ENCODE peak calls at places on chromosomes 12 and 14, in seven cellular contexts. One of them, this sample, is unnamed.
A peak's percentile ranks its signal among the peaks of the same experiment; 100 is the strongest.

GRCh38 chr12:54300732-54301427 is at the start of gene NFE2:
- DNase-seq in AG08396: peak; percentile 69
- DNase-seq in EH: peak; percentile 88
- DNase-seq in GM18507: no peak
- DNase-seq in activated CD4-positive, CD25-positive, alpha-beta regulatory T cell: no peak
- DNase-seq in heart right ventricle: no peak
- DNase-seq in RPMI7951: peak; percentile 79
- DNase-seq in this sample: peak; percentile 41

GRCh38 chr14:29236401-29236800 is 469.8 kb downstream of the FOXG1 start:
- DNase-seq in AG08396: no peak
- DNase-seq in EH: peak; percentile 14
- DNase-seq in GM18507: no peak
- DNase-seq in activated CD4-positive, CD25-positive, alpha-beta regulatory T cell: no peak
- DNase-seq in heart right ventricle: no peak
- DNase-seq in RPMI7951: no peak
- DNase-seq in this sample: no peak

GRCh38 chr12:14495326-14495725 is 72.4 kb downstream of the PLBD1 start:
- DNase-seq in AG08396: no peak
- DNase-seq in EH: no peak
- DNase-seq in GM18507: no peak
- DNase-seq in activated CD4-positive, CD25-positive, alpha-beta regulatory T cell: no peak
- DNase-seq in heart right ventricle: no peak
- DNase-seq in RPMI7951: no peak
- DNase-seq in this sample: no peak

GRCh38 chr14:75910048-75910447 is 71.7 kb downstream of the TGFB3 start:
- DNase-seq in AG08396: no peak
- DNase-seq in EH: no peak
- DNase-seq in GM18507: no peak
- DNase-seq in activated CD4-positive, CD25-positive, alpha-beta regulatory T cell: no peak
- DNase-seq in heart right ventricle: no peak
- DNase-seq in RPMI7951: no peak
- DNase-seq in this sample: no peak

GRCh38 chr12:88816201-88816600 is 235.9 kb upstream of the KITLG start:
- DNase-seq in AG08396: no peak
- DNase-seq in EH: peak; percentile 64
- DNase-seq in GM18507: no peak
- DNase-seq in activated CD4-positive, CD25-positive, alpha-beta regulatory T cell: no peak
- DNase-seq in heart right ventricle: no peak
- DNase-seq in RPMI7951: no peak
- DNase-seq in this sample: no peak

GRCh38 chr12:42660968-42661937 is 71.7 kb upstream of the PRICKLE1 start:
- DNase-seq in AG08396: no peak
- DNase-seq in EH: no peak
- DNase-seq in GM18507: no peak
- DNase-seq in activated CD4-positive, CD25-positive, alpha-beta regulatory T cell: no peak
- DNase-seq in heart right ventricle: no peak
- DNase-seq in RPMI7951: peak; percentile 13
- DNase-seq in this sample: no peak

GRCh38 chr12:62891805-62892549 is 43.0 kb downstream of the PPM1H start:
- DNase-seq in AG08396: no peak
- DNase-seq in EH: peak; percentile 25
- DNase-seq in GM18507: no peak
- DNase-seq in activated CD4-positive, CD25-positive, alpha-beta regulatory T cell: no peak
- DNase-seq in heart right ventricle: no peak
- DNase-seq in RPMI7951: no peak
- DNase-seq in this sample: no peak

GRCh38 chr12:52087961-52088820 is 8.7 kb downstream of the SMIM41 start:
- DNase-seq in AG08396: no peak
- DNase-seq in EH: no peak
- DNase-seq in GM18507: no peak
- DNase-seq in activated CD4-positive, CD25-positive, alpha-beta regulatory T cell: no peak
- DNase-seq in heart right ventricle: no peak
- DNase-seq in RPMI7951: no peak
- DNase-seq in this sample: no peak